ENCODE peak calls at places on chromosomes 7 and 10, in five cellular contexts. W is GM20000; L is hepatocyte; M is central memory CD4-positive, alpha-beta T cell; E is choroid plexus epithelial cell. Q is an unnamed sample.

GRCh38 chr7:29192284-29192683 is 2.3 kb upstream of the CHN2 start:
- DNase-seq in E (no peak), L (no peak), M (no peak), W (no peak), Q (no peak)

GRCh38 chr7:17368856-17369520 is 70.5 kb downstream of the AHR start:
- DNase-seq in W (no peak), M (no peak), E (peak; percentile 31), L (no peak), Q (no peak)

GRCh38 chr7:24963218-24963617 is 16.8 kb downstream of the OSBPL3 start:
- DNase-seq in E (peak; percentile 57), W (no peak), L (no peak), M (no peak), Q (no peak)

GRCh38 chr10:13989616-13990015 is 341.1 kb downstream of the FRMD4A start:
- DNase-seq in L (no peak), E (no peak), W (no peak), M (no peak), Q (no peak)

GRCh38 chr7:68014031-68014774 is 1017.6 kb downstream of the TYW1 start:
- DNase-seq in M (no peak), W (no peak), L (no peak), E (no peak), Q (no peak)

GRCh38 chr10:44402465-44403205 is 17.7 kb upstream of the CXCL12 start:
- DNase-seq in W (no peak), L (no peak), E (no peak), M (no peak), Q (no peak)

GRCh38 chr10:119860866-119861601 is 11.6 kb downstream of the MCMBP start:
- DNase-seq in E (no peak), L (no peak), W (no peak), M (no peak), Q (no peak)

GRCh38 chr7:131546583-131547111 is 9.8 kb downstream of the PODXL start:
- DNase-seq in M (peak; percentile 32), W (peak; percentile 64), L (no peak), E (no peak), Q (peak; percentile 33)

GRCh38 chr7:2757904-2758672 is 70.1 kb downstream of the AMZ1 start:
- DNase-seq in E (peak; percentile 98), W (peak; percentile 68), L (peak; percentile 90), M (peak; percentile 24), Q (peak; percentile 58)

GRCh38 chr7:115410427-115410805 is 488.5 kb downstream of the MDFIC start:
- DNase-seq in E (peak; percentile 14), L (no peak), M (no peak), W (no peak), Q (no peak)

GRCh38 chr10:101467286-101467770 is 113.4 kb downstream of the BTRC start:
- DNase-seq in E (peak; percentile 87), L (peak; percentile 79), W (peak; percentile 58), M (peak; percentile 48), Q (peak; percentile 25)

GRCh38 chr7:47544416-47544815 is 37.5 kb downstream of the TNS3 start:
- DNase-seq in W (no peak), E (no peak), M (no peak), L (no peak), Q (no peak)

GRCh38 chr10:130300608-130301025 is 164.4 kb downstream of the GLRX3 start:
- DNase-seq in M (no peak), W (no peak), E (no peak), L (no peak), Q (no peak)

GRCh38 chr7:70799841-70800405 is 332.0 kb upstream of the GALNT17 start:
- DNase-seq in M (no peak), L (no peak), W (no peak), E (no peak), Q (no peak)

GRCh38 chr10:118036281-118036875 is 10.4 kb downstream of the RAB11FIP2 start:
- DNase-seq in M (no peak), W (no peak), E (no peak), L (no peak), Q (no peak)

GRCh38 chr7:100515072-100515532 is 23.9 kb upstream of the AGFG2 start:
- DNase-seq in W (no peak), M (no peak), E (peak; percentile 56), L (no peak), Q (no peak)

GRCh38 chr10:28054211-28054888 is 55.5 kb upstream of the ODAD2 start:
- DNase-seq in M (no peak), W (no peak), E (peak; percentile 90), L (no peak), Q (no peak)

GRCh38 chr7:23334482-23335056 is 35.4 kb downstream of the MALSU1 start:
- DNase-seq in E (peak; percentile 94), M (no peak), W (no peak), L (peak; percentile 72), Q (peak; percentile 73)

GRCh38 chr10:93826355-93826754 is 67.4 kb upstream of the SLC35G1 start:
- DNase-seq in M (no peak), L (no peak), W (no peak), E (peak; percentile 63), Q (no peak)

GRCh38 chr7:40673285-40673684 is 538.5 kb downstream of the SUGCT start:
- DNase-seq in M (no peak), W (no peak), E (peak; percentile 84), L (no peak), Q (no peak)

GRCh38 chr10:37777056-37777455 is 80.4 kb downstream of the ZNF248 start:
- DNase-seq in M (no peak), E (no peak), W (no peak), L (no peak), Q (no peak)

GRCh38 chr10:90887555-90887954 is 15.8 kb downstream of the RPP30 start:
- DNase-seq in E (peak; percentile 5), L (no peak), W (no peak), M (no peak), Q (no peak)

GRCh38 chr7:126026421-126027088 is 1096.9 kb upstream of the POT1 start:
- DNase-seq in W (no peak), L (no peak), M (no peak), E (peak; percentile 5), Q (peak; percentile 7)

GRCh38 chr10:1217661-1218060 is 161.5 kb downstream of the WDR37 start:
- DNase-seq in E (no peak), L (no peak), W (no peak), M (no peak), Q (no peak)

GRCh38 chr7:35754741-35755140 is 46.1 kb upstream of the SEPTIN7 start:
- DNase-seq in M (no peak), E (peak; percentile 50), L (no peak), W (no peak), Q (no peak)

Q was measured in Calu3.